ENCODE peak calls at places on chromosomes 4 and X, in eight cellular contexts. K is fibroblast of pulmonary artery; O is dorsolateral prefrontal cortex; S is WERI-Rb-1; C is GM06990; E is coronary artery; P is heart left ventricle; N is CD8-positive, alpha-beta T cell. L is an unnamed sample.

GRCh38 chrX:15680401-15680800 is 15.8 kb upstream of the CLTRN start:
- DNase-seq in E (no peak), K (peak; percentile 37), S (peak; percentile 12), C (peak; percentile 19), P (no peak), O (no peak), N (no peak), L (no peak)

GRCh38 chr4:188021548-188022249 is 26.1 kb downstream of the ZFP42 start:
- DNase-seq in E (no peak), S (no peak), C (no peak), O (no peak), P (no peak), N (no peak), K (no peak), L (no peak)

GRCh38 chr4:101787917-101788316 is 2.6 kb upstream of the BANK1 start:
- DNase-seq in C (no peak), S (no peak), K (no peak), P (no peak), E (no peak), N (no peak), O (no peak), L (no peak)

GRCh38 chrX:119870626-119871131 is 854 bp downstream of the RNF113A start:
- DNase-seq in C (no peak), P (no peak), S (no peak), N (peak; percentile 24), K (no peak), O (no peak), E (no peak), L (peak; percentile 31)

GRCh38 chr4:159747983-159748382 is 645.1 kb downstream of the RAPGEF2 start:
- DNase-seq in P (no peak), C (no peak), O (no peak), E (no peak), N (no peak), S (no peak), K (no peak), L (no peak)

GRCh38 chrX:70262952-70263567 is 3.1 kb upstream of the P2RY4 start:
- DNase-seq in S (peak; percentile 80), C (peak; percentile 21), K (peak; percentile 46), O (no peak), N (peak; percentile 13), P (peak; percentile 9), E (no peak), L (no peak)

GRCh38 chr4:94802091-94802490 is 44.3 kb downstream of the BMPR1B start:
- DNase-seq in P (peak; percentile 37), C (no peak), E (no peak), S (no peak), K (no peak), N (no peak), O (no peak), L (no peak)

GRCh38 chrX:38112566-38112965 is 106.2 kb downstream of the SYTL5 start:
- DNase-seq in C (no peak), O (no peak), N (no peak), P (no peak), K (no peak), E (no peak), S (no peak), L (no peak)

GRCh38 chrX:149652232-149652981 is 20.8 kb upstream of the TMEM185A start:
- DNase-seq in E (peak; percentile 53), O (no peak), C (no peak), S (no peak), N (no peak), K (no peak), P (no peak), L (no peak)

GRCh38 chr4:185109736-185110135 is 33.3 kb upstream of the SLC25A4 start:
- DNase-seq in P (no peak), C (no peak), S (no peak), K (no peak), E (no peak), N (no peak), O (no peak), L (no peak)

GRCh38 chr4:185110375-185110823 is 32.7 kb upstream of the SLC25A4 start:
- DNase-seq in N (no peak), C (no peak), O (no peak), S (no peak), P (no peak), E (no peak), K (no peak), L (no peak)

GRCh38 chr4:185106353-185106752 is 36.7 kb upstream of the SLC25A4 start:
- DNase-seq in S (no peak), K (no peak), N (no peak), E (no peak), C (no peak), O (no peak), P (no peak), L (no peak)

GRCh38 chr4:185108669-185109068 is 34.4 kb upstream of the SLC25A4 start:
- DNase-seq in E (no peak), O (no peak), C (no peak), P (no peak), K (no peak), N (no peak), S (no peak), L (no peak)

DNA sequence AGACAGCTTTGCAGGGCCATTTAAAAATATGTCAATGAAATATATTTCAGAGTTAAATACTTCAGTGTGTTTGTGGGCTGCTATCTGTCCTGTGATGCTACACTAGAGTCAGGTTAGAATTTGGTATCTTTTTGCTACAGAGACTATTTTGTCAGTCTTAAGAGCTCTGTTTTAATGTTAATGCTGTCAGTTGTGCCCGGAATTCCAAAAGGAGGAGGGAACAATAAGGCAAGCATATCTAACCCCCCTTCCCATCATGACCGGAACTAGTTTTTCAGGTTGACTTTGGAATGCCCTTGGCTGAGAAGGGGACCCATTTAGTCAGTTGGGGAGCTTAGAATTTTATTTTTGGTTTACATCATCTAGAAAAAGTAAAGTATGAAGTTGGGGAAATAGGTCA is 34.9 kb upstream of the SLC25A4 start:
- DNase-seq in K (no peak), E (no peak), P (no peak), N (no peak), O (no peak), S (no peak), C (no peak), L (no peak)
- H3K4me3 ChIP-seq in K (no peak overlapping the region), E (no peak overlapping the region), P (no peak overlapping the region), N (no peak overlapping the region), O (no peak overlapping the region), S (no peak overlapping the region), C (no peak overlapping the region), L (no peak overlapping the region)

GRCh38 chr4:87985097-87985886 is 9.8 kb downstream of the SPP1 start:
- DNase-seq in N (no peak), E (no peak), O (peak; percentile 77), P (peak; percentile 46), C (no peak), S (peak; percentile 69), K (peak; percentile 48), L (peak; percentile 74)

GRCh38 chr4:87982446-87982845 is 6.9 kb downstream of the SPP1 start:
- DNase-seq in C (no peak), E (no peak), P (no peak), N (no peak), O (no peak), K (peak; percentile 26), S (no peak), L (no peak)

GRCh38 chr4:87983996-87984395 is 8.5 kb downstream of the SPP1 start:
- DNase-seq in C (no peak), S (no peak), P (no peak), N (no peak), O (no peak), K (no peak), E (no peak), L (no peak)

GRCh38 chr4:87986508-87986907 is 11.0 kb downstream of the SPP1 start:
- DNase-seq in N (no peak), S (no peak), P (no peak), O (no peak), E (no peak), K (no peak), C (no peak), L (no peak)

DNA sequence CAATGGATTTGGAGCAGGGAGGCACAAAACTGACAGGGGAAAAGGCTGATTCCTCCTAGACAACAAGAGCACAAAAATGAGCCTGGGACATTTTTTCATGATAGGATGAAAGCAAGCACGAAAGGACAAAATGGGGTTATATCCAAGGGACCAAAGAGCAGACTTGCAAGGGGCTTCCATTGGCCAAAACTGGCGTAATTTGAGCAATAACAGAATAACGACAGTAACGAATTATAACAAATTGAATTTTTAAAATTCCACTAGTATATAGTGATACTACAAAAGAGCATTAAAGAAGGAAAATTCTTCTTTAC is 10.3 kb downstream of the SPP1 start:
- DNase-seq in S (no peak), O (no peak), N (no peak), K (no peak), P (no peak), E (no peak), C (no peak), L (no peak)
- TF ChIP-seq CTCF in S (no peak), O (no peak), N (no peak), K (no peak), P (no peak), E (no peak), C (no peak), L (no peak)

DNA sequence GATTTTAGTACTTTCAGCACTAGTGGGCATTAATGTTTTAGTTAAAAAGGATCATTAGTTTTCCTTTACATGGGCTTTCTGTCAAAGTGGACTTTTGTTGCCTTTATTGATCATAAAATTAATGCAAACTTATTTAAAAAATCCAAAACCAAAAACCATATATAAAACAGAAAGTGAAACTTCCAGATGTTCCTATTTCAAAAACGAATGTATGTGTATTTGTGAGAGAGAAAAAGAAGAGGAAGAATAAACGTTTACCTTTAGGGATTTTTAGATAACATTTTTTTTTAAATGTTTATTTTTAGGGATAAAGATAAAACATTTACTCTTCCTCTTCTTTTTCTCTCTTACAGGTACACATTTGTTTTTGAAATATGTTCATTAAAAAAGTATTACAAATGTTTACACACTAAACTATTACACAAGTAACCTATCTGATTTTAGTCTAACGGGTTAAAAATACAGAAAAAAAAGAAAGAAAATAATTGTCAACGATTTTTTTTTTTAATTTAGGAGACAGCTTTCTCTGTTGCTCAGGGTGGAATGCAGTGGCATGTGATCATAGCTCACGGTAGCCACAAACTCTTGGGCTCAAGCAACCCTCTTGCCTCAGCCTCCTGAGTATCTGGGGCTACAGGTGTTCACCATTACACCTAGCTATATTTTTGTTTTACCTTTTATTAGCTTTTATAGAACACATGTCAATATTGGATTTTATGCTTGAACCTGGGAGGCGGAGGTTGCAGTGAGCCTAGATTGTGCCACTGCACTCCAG is 16.8 kb upstream of the COX18 start:
- DNase-seq in C (no peak), K (no peak), S (no peak), N (no peak), E (no peak), O (no peak), P (no peak), L (no peak)
- H3K4me3 ChIP-seq in C (no peak overlapping the region), K (no peak overlapping the region), S (no peak overlapping the region), N (peak overlapping the region; percentile 32), E (no peak overlapping the region), O (no peak overlapping the region), P (no peak overlapping the region), L (no peak overlapping the region)

DNA sequence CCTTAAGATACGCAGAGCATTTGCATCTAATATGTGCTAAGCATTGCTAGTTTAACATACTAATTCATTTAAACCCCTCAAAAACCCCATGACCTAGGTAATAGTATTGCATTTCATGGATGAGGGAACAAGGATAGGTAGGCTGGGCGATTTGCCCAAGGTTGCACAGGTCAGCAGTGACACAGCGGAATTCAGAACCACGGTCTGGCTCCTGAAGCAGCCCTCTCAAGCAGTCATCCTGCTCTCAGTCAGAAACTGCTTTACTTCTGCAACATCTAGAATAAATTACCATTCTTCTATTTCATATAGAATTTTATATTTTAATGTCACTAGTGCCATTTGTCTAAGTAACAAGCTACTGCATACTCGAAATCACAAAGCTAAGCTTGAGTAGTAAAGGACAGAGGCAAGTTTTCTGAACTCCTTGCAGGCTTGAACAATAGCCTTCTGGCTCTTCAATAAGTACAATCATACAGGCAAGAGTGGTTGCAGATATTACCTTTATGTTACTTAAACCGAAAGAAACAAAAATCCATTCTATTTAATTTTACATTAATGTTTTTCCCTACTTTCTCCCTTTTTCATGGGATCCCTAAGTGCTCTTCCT is 555 bp upstream of the SPP1 start:
- DNase-seq in P (no peak), C (no peak), S (no peak), O (no peak), K (no peak), E (no peak), N (no peak), L (no peak)
- TF ChIP-seq CTCF in P (no peak), C (no peak), S (no peak), O (no peak), K (no peak), E (no peak), N (no peak), L (no peak)